ENCODE peak calls at places on chromosomes 3 and 15, in seven cellular contexts. X is T-cell, E is GM23338, B is sciatic nerve, S is Karpas-422, T is nephron progenitor cell, I is omental fat pad. U is an unnamed sample.

GRCh38 chr3:108022316-108023150 is 68.3 kb downstream of the CD47 start:
- DNase-seq in X (no peak), E (no peak), B (no peak), S (no peak), T (no peak), I (no peak), U (no peak)

GRCh38 chr3:12484983-12485327 is 675 bp downstream of the TSEN2 start:
- DNase-seq in X (no peak), E (peak; percentile 39), B (no peak), S (no peak), T (no peak), I (no peak), U (no peak)

GRCh38 chr15:57100136-57100539 is 181.7 kb downstream of the TCF12 start:
- DNase-seq in X (no peak), E (no peak), B (no peak), S (peak; percentile 70), T (no peak), I (no peak), U (no peak)

GRCh38 chr15:61849446-61849845 is 210.8 kb downstream of the VPS13C start:
- DNase-seq in X (no peak), E (no peak), B (no peak), S (no peak), T (no peak), I (no peak), U (no peak)

GRCh38 chr3:136070953-136071949 is 105.7 kb downstream of the PPP2R3A start:
- DNase-seq in X (no peak), E (peak; percentile 33), B (no peak), S (peak; percentile 71), T (no peak), I (no peak), U (peak; percentile 11)

GRCh38 chr3:100756441-100756840 is 47.1 kb downstream of the TFG start:
- DNase-seq in X (no peak), E (no peak), B (peak; percentile 65), S (no peak), T (no peak), I (no peak), U (peak; percentile 79)

GRCh38 chr3:169147246-169148008 is 516.1 kb downstream of the MECOM start:
- DNase-seq in X (no peak), E (peak; percentile 94), B (peak; percentile 58), S (no peak), T (peak; percentile 73), I (no peak), U (no peak)

GRCh38 chr3:180828723-180829408 is 83.6 kb upstream of the FXR1 start:
- DNase-seq in X (no peak), E (no peak), B (no peak), S (no peak), T (no peak), I (no peak), U (no peak)

GRCh38 chr15:75198560-75199346 is 2.9 kb upstream of the C15orf39 start:
- DNase-seq in X (no peak), E (peak; percentile 61), B (no peak), S (peak; percentile 96), T (no peak), I (no peak), U (peak; percentile 83)

GRCh38 chr3:188320757-188321156 is 166.8 kb downstream of the LPP start:
- DNase-seq in X (no peak), E (no peak), B (no peak), S (no peak), T (no peak), I (no peak), U (no peak)

U was measured in cerebellar cortex.